ENCODE peak calls at places on chromosomes 13 and 19, in seven cellular contexts. One of them, this sample, is unnamed.

GRCh38 chr19:48890551-48890950 is 8.0 kb downstream of the TULP2 start:
- DNase-seq in memory B cell: no peak
- DNase-seq in LNCaP clone FGC: no peak
- DNase-seq in left colon: no peak
- DNase-seq in tibial artery: no peak
- DNase-seq in stimulated activated CD8-positive, alpha-beta memory T cell treated with anti-CD3 and anti-CD28 coated beads, Interleukin-4, amount 100 ng/mL, for 1 hour: no peak
- DNase-seq in activated CD8-positive, alpha-beta T cell treated with anti-CD3 and anti-CD28 coated beads, Interleukin-2, amount 10 ng/mL, durations not matched to agents 7 days and 5 days: no peak
- DNase-seq in this sample: no peak

GRCh38 chr19:40921005-40921897 is 39.2 kb upstream of the CYP2A7 start:
- DNase-seq in memory B cell: no peak
- DNase-seq in LNCaP clone FGC: peak
- DNase-seq in left colon: peak
- DNase-seq in tibial artery: no peak
- DNase-seq in stimulated activated CD8-positive, alpha-beta memory T cell treated with anti-CD3 and anti-CD28 coated beads, Interleukin-4, amount 100 ng/mL, for 1 hour: no peak
- DNase-seq in activated CD8-positive, alpha-beta T cell treated with anti-CD3 and anti-CD28 coated beads, Interleukin-2, amount 10 ng/mL, durations not matched to agents 7 days and 5 days: no peak
- DNase-seq in this sample: no peak

GRCh38 chr19:29591670-29592069 is 14.4 kb upstream of the POP4 start:
- DNase-seq in memory B cell: no peak
- DNase-seq in LNCaP clone FGC: no peak
- DNase-seq in left colon: no peak
- DNase-seq in tibial artery: no peak
- DNase-seq in stimulated activated CD8-positive, alpha-beta memory T cell treated with anti-CD3 and anti-CD28 coated beads, Interleukin-4, amount 100 ng/mL, for 1 hour: no peak
- DNase-seq in activated CD8-positive, alpha-beta T cell treated with anti-CD3 and anti-CD28 coated beads, Interleukin-2, amount 10 ng/mL, durations not matched to agents 7 days and 5 days: no peak
- DNase-seq in this sample: no peak

GRCh38 chr19:40802300-40803169 is 3.5 kb downstream of the EGLN2 start:
- DNase-seq in memory B cell: no peak
- DNase-seq in LNCaP clone FGC: no peak
- DNase-seq in left colon: peak
- DNase-seq in tibial artery: peak
- DNase-seq in stimulated activated CD8-positive, alpha-beta memory T cell treated with anti-CD3 and anti-CD28 coated beads, Interleukin-4, amount 100 ng/mL, for 1 hour: no peak
- DNase-seq in activated CD8-positive, alpha-beta T cell treated with anti-CD3 and anti-CD28 coated beads, Interleukin-2, amount 10 ng/mL, durations not matched to agents 7 days and 5 days: no peak
- DNase-seq in this sample: peak

GRCh38 chr13:73369095-73369494 is 310.3 kb downstream of the KLF5 start:
- DNase-seq in memory B cell: no peak
- DNase-seq in LNCaP clone FGC: no peak
- DNase-seq in left colon: no peak
- DNase-seq in tibial artery: no peak
- DNase-seq in stimulated activated CD8-positive, alpha-beta memory T cell treated with anti-CD3 and anti-CD28 coated beads, Interleukin-4, amount 100 ng/mL, for 1 hour: no peak
- DNase-seq in activated CD8-positive, alpha-beta T cell treated with anti-CD3 and anti-CD28 coated beads, Interleukin-2, amount 10 ng/mL, durations not matched to agents 7 days and 5 days: no peak
- DNase-seq in this sample: no peak

GRCh38 chr19:35268546-35269424 is at the start of gene USF2:
- DNase-seq in memory B cell: peak
- DNase-seq in LNCaP clone FGC: peak
- DNase-seq in left colon: peak
- DNase-seq in tibial artery: peak
- DNase-seq in stimulated activated CD8-positive, alpha-beta memory T cell treated with anti-CD3 and anti-CD28 coated beads, Interleukin-4, amount 100 ng/mL, for 1 hour: no peak
- DNase-seq in activated CD8-positive, alpha-beta T cell treated with anti-CD3 and anti-CD28 coated beads, Interleukin-2, amount 10 ng/mL, durations not matched to agents 7 days and 5 days: peak
- DNase-seq in this sample: no peak

GRCh38 chr19:45137179-45137761 is 23.5 kb downstream of the NKPD1 start:
- DNase-seq in memory B cell: no peak
- DNase-seq in LNCaP clone FGC: no peak
- DNase-seq in left colon: no peak
- DNase-seq in tibial artery: no peak
- DNase-seq in stimulated activated CD8-positive, alpha-beta memory T cell treated with anti-CD3 and anti-CD28 coated beads, Interleukin-4, amount 100 ng/mL, for 1 hour: no peak
- DNase-seq in activated CD8-positive, alpha-beta T cell treated with anti-CD3 and anti-CD28 coated beads, Interleukin-2, amount 10 ng/mL, durations not matched to agents 7 days and 5 days: no peak
- DNase-seq in this sample: no peak

GRCh38 chr13:86569974-86570373 is 770.8 kb upstream of the SLITRK6 start:
- DNase-seq in memory B cell: no peak
- DNase-seq in LNCaP clone FGC: no peak
- DNase-seq in left colon: no peak
- DNase-seq in tibial artery: no peak
- DNase-seq in stimulated activated CD8-positive, alpha-beta memory T cell treated with anti-CD3 and anti-CD28 coated beads, Interleukin-4, amount 100 ng/mL, for 1 hour: no peak
- DNase-seq in activated CD8-positive, alpha-beta T cell treated with anti-CD3 and anti-CD28 coated beads, Interleukin-2, amount 10 ng/mL, durations not matched to agents 7 days and 5 days: no peak
- DNase-seq in this sample: no peak

GRCh38 chr19:47352095-47352494 is 3.0 kb downstream of the DHX34 start:
- DNase-seq in memory B cell: no peak
- DNase-seq in LNCaP clone FGC: no peak
- DNase-seq in left colon: no peak
- DNase-seq in tibial artery: no peak
- DNase-seq in stimulated activated CD8-positive, alpha-beta memory T cell treated with anti-CD3 and anti-CD28 coated beads, Interleukin-4, amount 100 ng/mL, for 1 hour: no peak
- DNase-seq in activated CD8-positive, alpha-beta T cell treated with anti-CD3 and anti-CD28 coated beads, Interleukin-2, amount 10 ng/mL, durations not matched to agents 7 days and 5 days: no peak
- DNase-seq in this sample: no peak

This sample was measured in right atrium auricular region.